ENCODE peak calls at places on chromosomes 1 and 21, in seven cellular contexts. Y is GM23338, K is neural progenitor cell, I is PC-3, U is OCI-LY7, A is GM23248, S is HCT116. R is an unnamed sample.

GRCh38 chr1:173330149-173330951 is 123.2 kb upstream of the TNFSF4 start:
- DNase-seq in Y (no peak), K (no peak), I (peak), U (peak), A (peak), S (no peak), R (no peak)

GRCh38 chr1:113783254-113784103 is 24.2 kb upstream of the PHTF1 start:
- DNase-seq in Y (no peak), K (no peak), I (no peak), U (peak), A (peak), S (no peak), R (no peak)

GRCh38 chr1:18556364-18556763 is 74.3 kb upstream of the PAX7 start:
- DNase-seq in Y (peak), K (peak), I (peak), U (peak), A (peak), S (peak), R (no peak)

GRCh38 chr1:153447498-153448170 is 12.8 kb downstream of the S100A7 start:
- DNase-seq in Y (no peak), K (no peak), I (peak), U (no peak), A (peak), S (no peak), R (no peak)

GRCh38 chr1:1510912-1511532 is 940 bp upstream of the ATAD3A start:
- DNase-seq in Y (peak), K (peak), I (peak), U (peak), A (peak), S (peak), R (peak)

GRCh38 chr21:17622018-17622417 is 9.3 kb upstream of the BTG3 start:
- DNase-seq in Y (no peak), K (no peak), I (no peak), U (no peak), A (no peak), S (no peak), R (no peak)

GRCh38 chr1:2411801-2412394 is 466 bp downstream of the PEX10 start:
- DNase-seq in Y (no peak), K (no peak), I (peak), U (peak), A (peak), S (no peak), R (no peak)

GRCh38 chr21:32538147-32538792 is 47.1 kb downstream of the TCP10L start:
- DNase-seq in Y (no peak), K (no peak), I (no peak), U (no peak), A (no peak), S (no peak), R (no peak)

GRCh38 chr1:43705334-43705733 is 2.0 kb upstream of the ST3GAL3 start:
- DNase-seq in Y (no peak), K (no peak), I (no peak), U (peak), A (peak), S (no peak), R (no peak)

GRCh38 chr1:42963378-42964005 is 4.8 kb upstream of the SLC2A1 start:
- DNase-seq in Y (no peak), K (no peak), I (peak), U (no peak), A (peak), S (no peak), R (no peak)

GRCh38 chr1:101003012-101003650 is 22.5 kb downstream of the DPH5 start:
- DNase-seq in Y (no peak), K (no peak), I (no peak), U (no peak), A (no peak), S (no peak), R (no peak)

GRCh38 chr1:44239337-44239960 is 26.2 kb downstream of the DMAP1 start:
- DNase-seq in Y (peak), K (peak), I (peak), U (no peak), A (peak), S (no peak), R (peak)

GRCh38 chr1:51139474-51139873 is 37.4 kb downstream of the C1orf185 start:
- DNase-seq in Y (no peak), K (no peak), I (peak), U (peak), A (peak), S (no peak), R (no peak)

GRCh38 chr1:227437495-227438008 is 119.3 kb upstream of the CDC42BPA start:
- DNase-seq in Y (peak), K (peak), I (peak), U (peak), A (peak), S (peak), R (peak)
- H3K27ac ChIP-seq in Y (no peak), K (no peak), I (no peak), U (no peak), A (no peak), S (no peak), R (no peak)

GRCh38 chr1:87346130-87346804 is 17.6 kb downstream of the LMO4 start:
- DNase-seq in Y (peak), K (no peak), I (no peak), U (no peak), A (no peak), S (no peak), R (no peak)
- TF ChIP-seq EZH2phosphoT487 in Y (no peak), K (no peak), I (no peak), U (no peak), A (no peak), S (no peak), R (no peak)

GRCh38 chr1:21297975-21298374 is 7.7 kb upstream of the ECE1 start:
- DNase-seq in Y (no peak), K (no peak), I (no peak), U (no peak), A (peak), S (no peak), R (no peak)
- H3K27ac ChIP-seq in Y (no peak), K (no peak), I (no peak), U (no peak), A (no peak), S (no peak), R (no peak)

GRCh38 chr1:208240698-208241355 is 3.4 kb downstream of the PLXNA2 start:
- DNase-seq in Y (no peak), K (no peak), I (no peak), U (no peak), A (no peak), S (no peak), R (no peak)
- TF ChIP-seq EZH2phosphoT487 in Y (no peak), K (no peak), I (no peak), U (no peak), A (no peak), S (no peak), R (no peak)

GRCh38 chr1:5720045-5720444 is 272.2 kb downstream of the NPHP4 start:
- DNase-seq in Y (no peak), K (no peak), I (no peak), U (no peak), A (no peak), S (no peak), R (no peak)
- H3K27ac ChIP-seq in Y (no peak), K (no peak), I (no peak), U (no peak), A (no peak), S (no peak), R (no peak)

GRCh38 chr1:31418626-31419025 is 5.6 kb downstream of the SERINC2 start:
- DNase-seq in Y (no peak), K (no peak), I (no peak), U (no peak), A (peak), S (no peak), R (no peak)

GRCh38 chr1:31423418-31423947 is 10.5 kb downstream of the SERINC2 start:
- DNase-seq in Y (no peak), K (no peak), I (no peak), U (peak), A (no peak), S (no peak), R (no peak)

GRCh38 chr1:31420716-31421115 is 7.7 kb downstream of the SERINC2 start:
- DNase-seq in Y (no peak), K (no peak), I (no peak), U (no peak), A (no peak), S (no peak), R (no peak)

GRCh38 chr1:31422505-31423319 is 9.7 kb downstream of the SERINC2 start:
- DNase-seq in Y (peak), K (peak), I (peak), U (peak), A (peak), S (peak), R (peak)

DNA sequence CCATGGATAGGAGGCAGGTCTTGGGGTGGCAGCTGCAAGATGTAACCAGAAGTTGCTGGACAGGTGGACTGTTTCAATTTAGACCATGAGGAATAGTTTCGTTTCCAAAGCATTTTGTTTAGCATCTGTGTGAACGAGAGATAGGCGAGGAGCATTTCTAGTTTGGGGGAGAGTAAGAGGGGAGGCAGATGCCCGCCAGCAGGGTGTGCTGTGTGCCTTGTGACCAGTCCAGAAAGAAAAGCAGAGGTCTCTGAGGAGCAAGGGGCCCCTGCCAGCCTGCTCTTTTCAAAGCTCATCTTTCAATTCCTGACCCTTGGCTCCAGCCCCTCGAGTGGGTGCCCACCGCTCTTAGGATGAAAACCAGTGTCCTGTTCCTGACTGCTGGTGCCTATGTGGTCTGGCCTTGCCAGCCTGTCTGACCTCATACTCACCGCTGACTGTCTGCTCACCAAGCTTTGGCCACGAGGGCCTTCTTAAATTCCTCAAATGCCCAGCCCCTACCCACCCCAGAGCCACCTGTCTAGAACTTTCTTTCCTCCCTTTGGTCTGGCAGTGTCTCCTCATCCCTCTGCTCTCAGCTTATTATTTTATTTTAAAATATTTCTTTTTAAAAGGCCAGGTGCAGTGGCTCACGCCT is 8.5 kb downstream of the SERINC2 start:
- DNase-seq in Y (peak), K (peak), I (peak), U (peak), A (peak), S (no peak), R (no peak)
- TF ChIP-seq EZH2phosphoT487 in Y (no peak), K (no peak), I (no peak), U (no peak), A (no peak), S (no peak), R (no peak)